ENCODE peak calls at places on chromosomes 16 and 17, in eight cellular contexts. L is heart left ventricle; P is cardiac fibroblast; Q is tibial nerve; T is effector memory CD4-positive, alpha-beta T cell; W is AG04450; X is small intestine; M is neural progenitor cell. J is an unnamed sample.

GRCh38 chr17:72123496-72123963 is 2.7 kb downstream of the SOX9 start:
- DNase-seq in M (no peak), W (no peak), Q (no peak), L (no peak), P (no peak), T (no peak), X (no peak), J (no peak)

GRCh38 chr16:13780841-13781553 is 139.0 kb upstream of the ERCC4 start:
- DNase-seq in T (no peak), Q (no peak), P (no peak), W (no peak), M (no peak), X (no peak), L (no peak), J (no peak)

GRCh38 chr17:68599873-68600122 is 1.4 kb downstream of the FAM20A start:
- DNase-seq in L (no peak), Q (no peak), W (no peak), T (no peak), P (no peak), M (no peak), X (no peak), J (no peak)

GRCh38 chr16:57041182-57042156 is 50.9 kb upstream of the CPNE2 start:
- DNase-seq in L (no peak), X (peak; percentile 49), W (no peak), Q (no peak), T (peak; percentile 77), M (no peak), P (no peak), J (peak; percentile 82)

GRCh38 chr17:47757416-47757815 is 24.4 kb downstream of the TBX21 start:
- DNase-seq in Q (no peak), P (peak; percentile 11), X (no peak), M (no peak), W (no peak), L (no peak), T (no peak), J (no peak)

GRCh38 chr16:69106491-69107291 is 1.2 kb downstream of the HAS3 start:
- DNase-seq in L (no peak), X (peak; percentile 17), P (no peak), Q (no peak), W (no peak), T (no peak), M (peak; percentile 76), J (no peak)

GRCh38 chr16:88461291-88462269 is 8.5 kb downstream of the ZFPM1 start:
- DNase-seq in M (peak; percentile 83), W (no peak), L (no peak), Q (no peak), X (peak; percentile 77), P (no peak), T (no peak), J (no peak)

GRCh38 chr16:61579195-61579594 is 457.0 kb downstream of the CDH8 start:
- DNase-seq in L (no peak), Q (no peak), M (no peak), X (no peak), W (no peak), P (no peak), T (no peak), J (no peak)

GRCh38 chr17:9472094-9472493 is 103.5 kb downstream of the STX8 start:
- DNase-seq in W (no peak), L (no peak), X (no peak), P (peak; percentile 92), T (no peak), Q (no peak), M (no peak), J (no peak)

GRCh38 chr17:34383225-34383615 is 20.2 kb upstream of the CCL1 start:
- DNase-seq in L (no peak), P (no peak), W (no peak), M (no peak), Q (no peak), X (no peak), T (no peak), J (no peak)

GRCh38 chr16:22642689-22643088 is 132.0 kb downstream of the NPIPB5 start:
- DNase-seq in P (no peak), T (no peak), L (no peak), Q (no peak), X (no peak), M (no peak), W (no peak), J (no peak)

GRCh38 chr16:85286066-85286712 is 173.9 kb upstream of the CIBAR2 start:
- DNase-seq in L (peak; percentile 90), P (peak; percentile 51), Q (peak; percentile 72), T (no peak), W (peak; percentile 37), X (no peak), M (no peak), J (no peak)

GRCh38 chr17:39208136-39208535 is 8.1 kb downstream of the RPL19 start:
- DNase-seq in X (no peak), P (no peak), L (no peak), T (no peak), M (no peak), Q (no peak), W (no peak), J (peak; percentile 58)

GRCh38 chr17:9370464-9370863 is 205.2 kb downstream of the STX8 start:
- DNase-seq in P (peak; percentile 85), T (no peak), L (no peak), W (no peak), Q (no peak), M (no peak), X (no peak), J (no peak)

GRCh38 chr17:66373944-66374817 is 71.8 kb downstream of the PRKCA start:
- DNase-seq in W (no peak), M (peak; percentile 56), P (no peak), L (peak; percentile 45), X (peak; percentile 68), Q (no peak), T (peak; percentile 7), J (peak; percentile 73)

GRCh38 chr17:51474764-51475163 is 214.4 kb downstream of the UTP18 start:
- DNase-seq in T (no peak), P (no peak), Q (no peak), X (no peak), W (no peak), L (no peak), M (no peak), J (no peak)

GRCh38 chr16:86706726-86707125 is 128.4 kb downstream of the FOXL1 start:
- DNase-seq in M (no peak), Q (no peak), L (no peak), T (no peak), P (no peak), W (no peak), X (no peak), J (no peak)

GRCh38 chr17:75845058-75845711 is 981 bp upstream of the UNC13D start:
- DNase-seq in X (peak; percentile 93), Q (peak; percentile 59), M (peak; percentile 84), T (no peak), L (peak; percentile 92), W (no peak), P (peak; percentile 71), J (peak; percentile 56)

GRCh38 chr16:28140788-28141618 is 70.8 kb downstream of the XPO6 start:
- DNase-seq in Q (no peak), W (no peak), P (peak; percentile 21), M (no peak), L (no peak), X (peak; percentile 76), T (peak; percentile 64), J (peak; percentile 48)

DNA sequence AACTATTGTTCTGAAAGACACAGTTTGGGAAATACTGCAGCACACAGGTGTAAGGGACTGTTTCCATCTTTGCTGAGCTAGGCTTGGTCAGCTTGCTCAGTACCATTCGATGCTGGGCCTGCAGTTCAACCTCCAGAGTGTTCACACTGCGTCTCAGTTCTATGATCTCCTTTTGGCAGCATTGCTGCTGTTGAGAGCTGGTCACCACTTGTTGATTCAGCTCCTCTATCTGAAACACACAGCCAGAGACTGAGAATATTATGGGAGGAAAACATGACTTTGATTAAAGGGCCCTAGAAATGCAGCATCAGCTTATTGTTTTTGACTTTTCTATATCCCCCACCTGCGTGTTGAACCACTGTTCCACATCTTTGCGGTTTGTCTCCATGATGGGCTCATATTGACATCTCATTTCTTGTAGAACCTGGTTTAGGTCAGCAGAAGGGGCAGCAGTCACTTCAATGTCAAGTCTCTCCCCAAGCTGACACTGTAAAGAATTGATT is 4.6 kb downstream of the KRT39 start:
- DNase-seq in L (no peak), M (no peak), X (no peak), P (no peak), W (no peak), T (no peak), Q (no peak), J (no peak)
- H3K4me3 ChIP-seq in L (no peak overlapping the region), M (no peak overlapping the region), X (no peak overlapping the region), P (no peak overlapping the region), W (no peak overlapping the region), T (no peak overlapping the region), Q (no peak overlapping the region), J (no peak overlapping the region)

GRCh38 chr17:2397247-2398171 is 3.4 kb downstream of the MNT start:
- DNase-seq in W (no peak), Q (no peak), X (no peak), M (no peak), T (no peak), L (no peak), P (no peak), J (no peak)
- H3K4me3 ChIP-seq in W (peak overlapping the region; percentile 45), Q (peak overlapping the region; percentile 46), X (no peak overlapping the region), M (peak overlapping the region; percentile 42), T (no peak overlapping the region), L (peak overlapping the region; percentile 59), P (peak overlapping the region; percentile 3), J (no peak overlapping the region)

GRCh38 chr17:74404218-74404617 is 27.7 kb upstream of the GPRC5C start:
- DNase-seq in L (no peak), Q (no peak), P (no peak), W (no peak), X (no peak), T (no peak), M (peak; percentile 30), J (no peak)
- H3K4me3 ChIP-seq in L (no peak overlapping the region), Q (no peak overlapping the region), P (no peak overlapping the region), W (no peak overlapping the region), X (no peak overlapping the region), T (no peak overlapping the region), M (no peak overlapping the region), J (no peak overlapping the region)

DNA sequence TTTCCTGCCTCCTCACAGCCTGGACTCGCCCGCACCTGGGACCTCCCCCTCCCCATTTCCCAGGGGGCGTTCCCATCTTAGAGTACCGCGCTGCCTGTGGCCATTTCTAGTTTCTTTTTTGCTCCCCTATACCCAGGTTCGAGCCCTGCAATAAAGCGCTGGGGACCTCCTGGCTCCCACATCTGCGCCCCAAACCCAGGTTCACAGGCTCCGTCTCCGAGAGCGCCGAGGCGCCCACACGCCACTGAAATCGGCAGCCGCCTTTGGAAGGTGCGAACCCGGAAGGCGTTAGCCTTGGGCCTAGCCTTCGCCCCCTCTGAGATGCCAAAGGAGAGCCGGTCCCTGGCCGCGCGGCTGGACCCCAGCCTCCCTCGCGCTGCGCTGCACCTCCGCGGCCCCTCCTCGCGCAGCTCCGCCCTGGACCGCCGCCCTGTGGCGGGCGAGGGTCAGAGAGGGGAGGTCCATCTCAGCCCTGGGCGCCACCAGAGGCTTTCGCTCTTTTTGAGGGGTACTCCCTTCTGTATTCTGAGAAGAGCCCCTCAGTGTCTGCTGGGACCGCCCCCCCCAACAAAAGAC is 1.8 kb downstream of the KCNJ12 start:
- DNase-seq in Q (no peak), M (peak; percentile 78), W (no peak), L (no peak), X (no peak), T (no peak), P (no peak), J (no peak)
- H3K4me3 ChIP-seq in Q (peak overlapping the region; percentile 55), M (peak overlapping the region; percentile 64), W (no peak overlapping the region), L (peak overlapping the region; percentile 70), X (no peak overlapping the region), T (peak overlapping the region; percentile 32), P (no peak overlapping the region), J (no peak overlapping the region)